ENCODE peak calls at places on chromosomes 4 and X, in seven cellular contexts. Y is breast epithelium, X is prostate gland, W is HL-60, I is Panc1, C is upper lobe of left lung, K is GM12878. S is an unnamed sample.

GRCh38 chrX:51894697-51895336 is 1.4 kb downstream of the MAGED1 start:
- DNase-seq in X (no peak), W (no peak), Y (no peak), C (peak; percentile 51), I (no peak), K (no peak), S (no peak)

GRCh38 chrX:136619889-136620505 is 28.0 kb upstream of the CD40LG start:
- DNase-seq in W (no peak), X (no peak), I (no peak), K (no peak), Y (no peak), C (no peak), S (no peak)

GRCh38 chrX:15356444-15356843 is 21.1 kb upstream of the PIGA start:
- DNase-seq in K (no peak), W (no peak), I (no peak), Y (no peak), X (no peak), C (no peak), S (no peak)

GRCh38 chr4:108851346-108851745 is 88.5 kb upstream of the ETNPPL start:
- DNase-seq in K (no peak), Y (no peak), X (no peak), I (no peak), W (no peak), C (no peak), S (no peak)

GRCh38 chrX:16610121-16610565 is 39.8 kb upstream of the S100G start:
- DNase-seq in I (no peak), Y (no peak), C (no peak), X (no peak), W (no peak), K (no peak), S (no peak)

GRCh38 chr4:133268205-133268604 is 119.1 kb downstream of the PCDH10 start:
- DNase-seq in X (no peak), I (no peak), K (no peak), C (no peak), W (no peak), Y (no peak), S (no peak)

GRCh38 chr4:154719087-154719486 is 24.7 kb upstream of the LRAT start:
- DNase-seq in X (no peak), K (no peak), I (no peak), C (no peak), Y (no peak), W (no peak), S (no peak)

GRCh38 chr4:101171747-101172146 is 175.6 kb downstream of the PPP3CA start:
- DNase-seq in Y (no peak), K (no peak), X (no peak), W (no peak), I (no peak), C (no peak), S (no peak)

GRCh38 chr4:2393353-2394270 is 24.8 kb downstream of the ZFYVE28 start:
- DNase-seq in I (no peak), Y (no peak), K (no peak), X (peak; percentile 25), C (no peak), W (no peak), S (peak; percentile 49)

GRCh38 chr4:101244349-101244748 is 103.0 kb downstream of the PPP3CA start:
- DNase-seq in K (no peak), Y (no peak), W (no peak), X (no peak), C (no peak), I (no peak), S (no peak)

GRCh38 chr4:87659247-87659931 is 9.3 kb downstream of the DMP1 start:
- DNase-seq in Y (no peak), W (no peak), I (no peak), K (no peak), C (no peak), X (peak; percentile 19), S (no peak)

GRCh38 chr4:22502895-22503814 is 12.7 kb downstream of the ADGRA3 start:
- DNase-seq in I (no peak), Y (no peak), K (no peak), W (no peak), C (no peak), X (no peak), S (no peak)

GRCh38 chr4:113962719-113963274 is 16.6 kb downstream of the ARSJ start:
- DNase-seq in K (no peak), W (no peak), I (no peak), C (no peak), Y (no peak), X (no peak), S (no peak)

GRCh38 chr4:8409271-8410065 is 31.1 kb downstream of the ACOX3 start:
- DNase-seq in I (no peak), X (no peak), Y (no peak), K (no peak), W (peak; percentile 20), C (no peak), S (peak; percentile 63)

GRCh38 chr4:174429701-174430100 is 92.6 kb downstream of the HPGD start:
- DNase-seq in K (no peak), W (no peak), Y (no peak), C (no peak), X (no peak), I (no peak), S (no peak)

GRCh38 chr4:7193040-7193958 is 961 bp downstream of the SORCS2 start:
- DNase-seq in C (peak; percentile 86), I (no peak), Y (peak; percentile 50), X (no peak), W (no peak), K (no peak), S (no peak)

GRCh38 chrX:47960400-47960799 is 43.4 kb downstream of the ZNF182 start:
- DNase-seq in X (no peak), K (no peak), W (peak; percentile 42), C (no peak), I (no peak), Y (no peak), S (no peak)

GRCh38 chr4:165621983-165622382 is 243.2 kb downstream of the CPE start:
- DNase-seq in Y (no peak), W (no peak), X (no peak), K (no peak), C (no peak), I (no peak), S (no peak)

GRCh38 chr4:108979754-108980153 is 216.9 kb upstream of the ETNPPL start:
- DNase-seq in X (no peak), C (no peak), W (no peak), K (no peak), Y (no peak), I (no peak), S (no peak)

DNA sequence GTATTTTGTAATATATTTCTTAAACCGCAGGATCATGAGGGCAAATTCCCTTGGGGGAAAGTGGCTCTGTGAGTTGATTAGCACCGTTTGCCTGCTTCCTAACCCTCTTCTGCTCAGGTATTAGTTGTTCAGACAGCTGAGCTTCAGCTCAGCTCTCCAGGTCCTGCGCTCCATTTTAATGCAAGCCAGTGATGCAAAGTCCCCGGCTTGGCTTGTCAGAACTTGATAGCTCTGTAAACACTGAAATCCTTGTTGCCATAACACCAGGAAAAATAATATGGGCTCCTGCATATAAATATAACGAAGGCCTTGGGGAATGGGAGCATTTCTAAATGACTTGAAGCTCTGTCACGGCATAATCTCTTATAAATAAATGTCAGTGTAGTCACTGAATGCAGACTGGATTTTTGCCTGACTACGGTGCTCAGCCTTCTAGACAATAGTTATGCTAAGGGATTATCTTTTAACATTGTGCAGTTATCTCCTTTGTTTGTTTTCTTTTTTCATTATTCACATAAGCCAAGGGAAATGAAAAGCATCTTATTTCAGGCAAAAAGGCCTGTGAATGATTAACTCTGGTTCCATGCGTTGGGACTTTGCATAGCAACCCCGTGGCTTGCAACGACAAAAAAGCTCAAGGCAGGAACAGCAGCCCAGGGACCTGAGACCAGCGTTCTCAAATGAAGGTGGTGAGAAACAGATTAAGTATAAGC is 253.2 kb downstream of the SPRY1 start:
- DNase-seq in I (no peak), C (no peak), X (peak; percentile 60), K (no peak), W (no peak), Y (no peak), S (peak; percentile 49)
- H3K4me3 ChIP-seq in I (peak overlapping the region; percentile 9), C (no peak overlapping the region), X (no peak overlapping the region), K (no peak overlapping the region), W (no peak overlapping the region), Y (peak overlapping the region; percentile 30), S (peak overlapping the region; percentile 5)

DNA sequence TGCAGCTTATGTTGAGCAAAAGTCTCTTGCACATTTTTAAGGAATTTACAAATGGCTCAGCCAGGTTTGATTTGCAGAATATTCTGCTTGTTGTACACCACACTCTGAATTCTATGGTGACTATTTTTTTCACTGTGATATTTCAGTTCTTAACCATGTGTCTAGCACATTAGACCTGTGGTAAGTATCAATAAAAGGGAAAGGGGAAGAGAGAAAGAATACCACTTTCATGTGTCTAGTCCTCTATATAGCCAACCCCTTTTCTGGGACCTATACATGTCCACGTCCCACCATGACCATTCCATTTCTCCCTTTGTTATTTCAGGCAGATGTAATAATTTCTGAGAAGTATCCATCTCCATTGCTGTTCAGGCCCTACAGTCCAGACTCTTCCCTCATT is 121.3 kb upstream of the PNPLA4 start:
- DNase-seq in W (no peak), K (no peak), X (no peak), C (no peak), I (no peak), Y (no peak), S (no peak)
- TF ChIP-seq POLR2AphosphoS5 in W (no peak), K (no peak), X (no peak), C (no peak), I (no peak), Y (no peak), S (no peak)

GRCh38 chr4:92265066-92265465 is 38.7 kb upstream of the GRID2 start:
- DNase-seq in X (no peak), I (no peak), Y (no peak), K (no peak), W (no peak), C (no peak), S (no peak)

GRCh38 chr4:92264163-92264562 is 39.6 kb upstream of the GRID2 start:
- DNase-seq in C (no peak), X (no peak), Y (no peak), K (no peak), W (no peak), I (no peak), S (no peak)

GRCh38 chr4:92268642-92269041 is 35.1 kb upstream of the GRID2 start:
- DNase-seq in I (no peak), Y (no peak), C (no peak), X (no peak), W (no peak), K (no peak), S (no peak)

GRCh38 chr4:92265798-92266197 is 38.0 kb upstream of the GRID2 start:
- DNase-seq in I (no peak), Y (no peak), C (no peak), K (no peak), W (no peak), X (no peak), S (no peak)

GRCh38 chr4:92266521-92266920 is 37.2 kb upstream of the GRID2 start:
- DNase-seq in W (no peak), Y (no peak), K (no peak), I (no peak), C (no peak), X (no peak), S (no peak)
- H3K4me3 ChIP-seq in W (no peak overlapping the region), Y (no peak overlapping the region), K (no peak overlapping the region), I (no peak overlapping the region), C (no peak overlapping the region), X (no peak overlapping the region), S (no peak overlapping the region)

DNA sequence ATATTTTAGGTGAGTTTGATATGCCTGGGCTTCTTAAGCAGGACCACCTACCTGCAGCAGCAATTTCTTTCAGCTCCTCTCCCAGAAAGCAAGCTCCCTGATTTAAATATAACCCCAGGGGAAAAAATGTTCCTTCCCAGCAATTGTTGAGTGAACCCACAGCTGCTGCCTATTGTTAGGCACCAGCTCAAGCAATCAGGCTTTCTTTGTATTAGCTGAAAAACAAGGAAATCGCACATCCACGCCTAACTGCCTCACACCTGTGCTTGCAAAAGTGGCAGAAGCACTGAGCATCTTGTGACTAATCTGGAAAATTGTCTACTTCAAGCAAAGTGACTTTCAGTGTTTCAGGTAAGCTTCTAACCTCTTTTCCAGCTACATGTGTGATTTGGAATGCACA is 432.2 kb downstream of the SMARCA1 start:
- DNase-seq in I (no peak), C (no peak), W (no peak), X (no peak), K (no peak), Y (no peak), S (no peak)
- TF ChIP-seq POLR2AphosphoS5 in I (no peak), C (no peak), W (no peak), X (no peak), K (no peak), Y (no peak), S (no peak)

S was measured in stomach.